ENCODE peak calls at places on chromosomes 4 and X, in nine cellular contexts. One of them, this sample, is unnamed.

GRCh38 chrX:46737462-46737861 is 21.5 kb downstream of the SLC9A7 start:
- DNase-seq in hepatocyte: no peak
- DNase-seq in prostate gland: no peak
- DNase-seq in NB4: no peak
- DNase-seq in PC-3: peak
- DNase-seq in heart left ventricle: no peak
- DNase-seq in AG09309: peak
- DNase-seq in cardiac muscle cell: peak
- DNase-seq in endodermal cell: no peak
- DNase-seq in this sample: no peak

GRCh38 chr4:126086041-126086440 is 771.3 kb downstream of the FAT4 start:
- DNase-seq in hepatocyte: no peak
- DNase-seq in prostate gland: no peak
- DNase-seq in NB4: no peak
- DNase-seq in PC-3: no peak
- DNase-seq in heart left ventricle: no peak
- DNase-seq in AG09309: no peak
- DNase-seq in cardiac muscle cell: no peak
- DNase-seq in endodermal cell: no peak
- DNase-seq in this sample: no peak

GRCh38 chr4:155522201-155522600 is 144.4 kb upstream of the GUCY1A1 start:
- DNase-seq in hepatocyte: no peak
- DNase-seq in prostate gland: no peak
- DNase-seq in NB4: no peak
- DNase-seq in PC-3: no peak
- DNase-seq in heart left ventricle: no peak
- DNase-seq in AG09309: no peak
- DNase-seq in cardiac muscle cell: no peak
- DNase-seq in endodermal cell: no peak
- DNase-seq in this sample: no peak

GRCh38 chrX:64427787-64428186 is 32.5 kb upstream of the MTMR8 start:
- DNase-seq in hepatocyte: no peak
- DNase-seq in prostate gland: no peak
- DNase-seq in NB4: no peak
- DNase-seq in PC-3: no peak
- DNase-seq in heart left ventricle: no peak
- DNase-seq in AG09309: no peak
- DNase-seq in cardiac muscle cell: no peak
- DNase-seq in endodermal cell: no peak
- DNase-seq in this sample: no peak

GRCh38 chrX:14029039-14029424 is 660 bp downstream of the GEMIN8 start:
- DNase-seq in hepatocyte: no peak
- DNase-seq in prostate gland: no peak
- DNase-seq in NB4: peak
- DNase-seq in PC-3: no peak
- DNase-seq in heart left ventricle: no peak
- DNase-seq in AG09309: no peak
- DNase-seq in cardiac muscle cell: no peak
- DNase-seq in endodermal cell: no peak
- DNase-seq in this sample: no peak

GRCh38 chr4:152540293-152540674 is 4.4 kb upstream of the FBXW7 start:
- DNase-seq in hepatocyte: peak
- DNase-seq in prostate gland: no peak
- DNase-seq in NB4: no peak
- DNase-seq in PC-3: no peak
- DNase-seq in heart left ventricle: no peak
- DNase-seq in AG09309: no peak
- DNase-seq in cardiac muscle cell: no peak
- DNase-seq in endodermal cell: peak
- DNase-seq in this sample: no peak

GRCh38 chr4:6901669-6902317 is 7.8 kb upstream of the TBC1D14 start:
- DNase-seq in hepatocyte: no peak
- DNase-seq in prostate gland: no peak
- DNase-seq in NB4: peak
- DNase-seq in PC-3: no peak
- DNase-seq in heart left ventricle: peak
- DNase-seq in AG09309: no peak
- DNase-seq in cardiac muscle cell: no peak
- DNase-seq in endodermal cell: no peak
- DNase-seq in this sample: no peak

GRCh38 chr4:26298198-26298950 is 22.4 kb upstream of the RBPJ start:
- DNase-seq in hepatocyte: no peak
- DNase-seq in prostate gland: no peak
- DNase-seq in NB4: no peak
- DNase-seq in PC-3: peak
- DNase-seq in heart left ventricle: no peak
- DNase-seq in AG09309: peak
- DNase-seq in cardiac muscle cell: peak
- DNase-seq in endodermal cell: no peak
- DNase-seq in this sample: no peak

GRCh38 chrX:108439434-108439883 is at the start of gene COL4A5:
- DNase-seq in hepatocyte: peak
- DNase-seq in prostate gland: peak
- DNase-seq in NB4: peak
- DNase-seq in PC-3: peak
- DNase-seq in heart left ventricle: no peak
- DNase-seq in AG09309: no peak
- DNase-seq in cardiac muscle cell: peak
- DNase-seq in endodermal cell: peak
- DNase-seq in this sample: peak

GRCh38 chrX:40420899-40421729 is 159.7 kb upstream of the ATP6AP2 start:
- DNase-seq in hepatocyte: no peak
- DNase-seq in prostate gland: no peak
- DNase-seq in NB4: peak
- DNase-seq in PC-3: no peak
- DNase-seq in heart left ventricle: peak
- DNase-seq in AG09309: no peak
- DNase-seq in cardiac muscle cell: peak
- DNase-seq in endodermal cell: peak
- DNase-seq in this sample: no peak

GRCh38 chr4:78057600-78058560 is 757 bp downstream of the FRAS1 start:
- DNase-seq in hepatocyte: peak
- DNase-seq in prostate gland: peak
- DNase-seq in NB4: no peak
- DNase-seq in PC-3: peak
- DNase-seq in heart left ventricle: peak
- DNase-seq in AG09309: no peak
- DNase-seq in cardiac muscle cell: peak
- DNase-seq in endodermal cell: peak
- DNase-seq in this sample: no peak

GRCh38 chr4:175891863-175892262 is 79.8 kb upstream of the GPM6A start:
- DNase-seq in hepatocyte: peak
- DNase-seq in prostate gland: peak
- DNase-seq in NB4: peak
- DNase-seq in PC-3: peak
- DNase-seq in heart left ventricle: no peak
- DNase-seq in AG09309: peak
- DNase-seq in cardiac muscle cell: peak
- DNase-seq in endodermal cell: no peak
- DNase-seq in this sample: no peak

GRCh38 chrX:34918091-34918736 is 24.4 kb upstream of the FAM47B start:
- DNase-seq in hepatocyte: peak
- DNase-seq in prostate gland: no peak
- DNase-seq in NB4: no peak
- DNase-seq in PC-3: peak
- DNase-seq in heart left ventricle: no peak
- DNase-seq in AG09309: no peak
- DNase-seq in cardiac muscle cell: peak
- DNase-seq in endodermal cell: no peak
- DNase-seq in this sample: no peak

GRCh38 chr4:75289843-75290616 is 224.2 kb downstream of the RCHY1 start:
- DNase-seq in hepatocyte: peak
- DNase-seq in prostate gland: peak
- DNase-seq in NB4: peak
- DNase-seq in PC-3: peak
- DNase-seq in heart left ventricle: no peak
- DNase-seq in AG09309: no peak
- DNase-seq in cardiac muscle cell: peak
- DNase-seq in endodermal cell: peak
- DNase-seq in this sample: no peak

GRCh38 chrX:110241816-110242215 is 76.1 kb downstream of the AMMECR1 start:
- DNase-seq in hepatocyte: no peak
- DNase-seq in prostate gland: peak
- DNase-seq in NB4: no peak
- DNase-seq in PC-3: peak
- DNase-seq in heart left ventricle: no peak
- DNase-seq in AG09309: no peak
- DNase-seq in cardiac muscle cell: peak
- DNase-seq in endodermal cell: no peak
- DNase-seq in this sample: no peak

DNA sequence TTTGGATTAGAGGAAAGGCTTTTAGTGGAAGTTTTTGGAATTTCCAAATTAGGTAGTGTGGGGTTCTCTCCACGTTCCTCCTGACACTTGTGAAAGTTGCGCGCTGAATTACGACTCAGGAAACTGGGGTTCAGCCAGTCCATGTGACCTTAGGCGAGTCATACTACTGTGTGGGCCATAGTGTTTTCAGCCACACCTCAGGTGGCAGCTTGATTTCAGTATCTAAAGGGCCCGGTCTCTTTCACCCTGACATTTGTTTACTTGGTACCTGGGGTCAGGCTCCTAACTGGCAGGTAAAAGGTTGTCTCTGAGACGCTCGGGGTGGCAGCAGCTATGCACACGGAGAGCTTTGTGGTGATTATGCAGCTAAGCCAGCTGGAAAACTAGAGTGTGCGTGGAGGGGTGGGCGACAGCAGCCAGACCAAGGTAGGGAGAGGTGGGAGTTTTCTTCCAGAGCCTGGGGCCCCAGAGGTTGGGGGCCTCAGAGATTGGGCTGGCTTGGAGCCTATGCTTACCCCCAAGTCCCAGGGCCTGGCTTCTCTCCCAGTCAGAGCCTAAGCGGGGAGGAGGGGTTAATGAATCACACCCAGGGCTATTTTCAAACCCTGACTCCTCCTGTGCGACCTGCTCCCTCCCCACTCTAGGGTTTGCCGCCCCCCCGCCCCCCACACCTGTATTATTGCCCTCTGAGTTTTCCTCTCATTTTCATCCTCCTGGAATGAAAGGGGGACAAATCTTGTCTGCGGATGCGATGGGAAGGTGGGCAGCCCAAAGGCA is 47.2 kb downstream of the STARD8 start:
- DNase-seq in hepatocyte: no peak
- DNase-seq in prostate gland: no peak
- DNase-seq in NB4: no peak
- DNase-seq in PC-3: no peak
- DNase-seq in heart left ventricle: no peak
- DNase-seq in AG09309: no peak
- DNase-seq in cardiac muscle cell: no peak
- DNase-seq in endodermal cell: no peak
- DNase-seq in this sample: no peak
- H3K4me3 ChIP-seq in hepatocyte: peak
- H3K4me3 ChIP-seq in prostate gland: peak
- H3K4me3 ChIP-seq in NB4: peak
- H3K4me3 ChIP-seq in PC-3: no peak
- H3K4me3 ChIP-seq in heart left ventricle: peak
- H3K4me3 ChIP-seq in AG09309: no peak
- H3K4me3 ChIP-seq in cardiac muscle cell: peak
- H3K4me3 ChIP-seq in endodermal cell: no peak
- H3K4me3 ChIP-seq in this sample: peak

GRCh38 chr4:172096771-172097170 is 283.6 kb downstream of the GALNTL6 start:
- DNase-seq in hepatocyte: no peak
- DNase-seq in prostate gland: no peak
- DNase-seq in NB4: no peak
- DNase-seq in PC-3: no peak
- DNase-seq in heart left ventricle: no peak
- DNase-seq in AG09309: no peak
- DNase-seq in cardiac muscle cell: peak
- DNase-seq in endodermal cell: no peak
- DNase-seq in this sample: no peak

GRCh38 chr4:172099376-172099775 is 286.2 kb downstream of the GALNTL6 start:
- DNase-seq in hepatocyte: no peak
- DNase-seq in prostate gland: no peak
- DNase-seq in NB4: no peak
- DNase-seq in PC-3: no peak
- DNase-seq in heart left ventricle: no peak
- DNase-seq in AG09309: no peak
- DNase-seq in cardiac muscle cell: no peak
- DNase-seq in endodermal cell: no peak
- DNase-seq in this sample: no peak

DNA sequence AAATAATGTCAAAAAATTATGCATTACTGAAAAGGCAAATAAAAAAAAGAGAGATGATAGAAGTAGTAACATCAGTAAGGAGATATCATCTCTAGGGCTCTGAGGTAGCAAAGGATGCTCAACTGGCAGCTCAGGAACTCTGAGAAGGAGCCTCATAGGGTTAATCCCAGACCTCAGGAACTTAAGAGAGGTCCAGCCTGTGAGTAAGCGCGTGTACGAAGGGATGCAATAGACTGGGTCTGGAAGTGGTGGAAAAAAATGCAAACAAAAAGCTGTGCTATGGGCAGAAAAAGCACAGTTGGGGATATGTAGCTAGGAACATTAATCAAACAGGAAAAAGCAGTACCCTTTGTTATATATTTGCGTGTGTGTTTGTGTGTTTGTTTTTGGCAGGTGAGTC is 282.0 kb downstream of the GALNTL6 start:
- DNase-seq in hepatocyte: no peak
- DNase-seq in prostate gland: no peak
- DNase-seq in NB4: no peak
- DNase-seq in PC-3: no peak
- DNase-seq in heart left ventricle: no peak
- DNase-seq in AG09309: no peak
- DNase-seq in cardiac muscle cell: no peak
- DNase-seq in endodermal cell: no peak
- DNase-seq in this sample: no peak
- H3K4me3 ChIP-seq in hepatocyte: no peak
- H3K4me3 ChIP-seq in prostate gland: no peak
- H3K4me3 ChIP-seq in NB4: no peak
- H3K4me3 ChIP-seq in PC-3: no peak
- H3K4me3 ChIP-seq in heart left ventricle: no peak
- H3K4me3 ChIP-seq in AG09309: no peak
- H3K4me3 ChIP-seq in cardiac muscle cell: no peak
- H3K4me3 ChIP-seq in endodermal cell: no peak
- H3K4me3 ChIP-seq in this sample: no peak

GRCh38 chrX:23749129-23749528 is 6.1 kb upstream of the ACOT9 start:
- DNase-seq in hepatocyte: no peak
- DNase-seq in prostate gland: no peak
- DNase-seq in NB4: no peak
- DNase-seq in PC-3: no peak
- DNase-seq in heart left ventricle: no peak
- DNase-seq in AG09309: no peak
- DNase-seq in cardiac muscle cell: no peak
- DNase-seq in endodermal cell: no peak
- DNase-seq in this sample: no peak
- H3K4me3 ChIP-seq in hepatocyte: no peak
- H3K4me3 ChIP-seq in prostate gland: no peak
- H3K4me3 ChIP-seq in NB4: no peak
- H3K4me3 ChIP-seq in PC-3: no peak
- H3K4me3 ChIP-seq in heart left ventricle: no peak
- H3K4me3 ChIP-seq in AG09309: no peak
- H3K4me3 ChIP-seq in cardiac muscle cell: no peak
- H3K4me3 ChIP-seq in endodermal cell: no peak
- H3K4me3 ChIP-seq in this sample: no peak

DNA sequence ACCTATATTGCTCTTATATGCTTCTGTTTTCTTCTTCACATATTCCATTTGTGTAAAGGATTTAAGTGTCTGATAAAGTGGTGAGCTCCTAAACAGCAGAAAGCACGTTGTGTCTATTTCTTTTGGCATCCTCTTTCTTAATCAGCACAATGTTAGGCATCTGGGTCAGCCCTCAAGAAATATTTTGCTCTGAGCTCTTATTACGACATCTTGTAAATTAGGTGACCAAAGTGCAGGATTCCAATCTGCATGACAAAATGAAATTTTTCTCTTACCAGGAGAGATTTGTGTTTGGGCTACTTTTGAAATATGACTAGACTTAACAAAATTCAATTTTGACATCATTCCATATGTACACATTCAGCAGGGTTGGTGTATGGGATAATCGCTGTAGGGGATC is 210.0 kb upstream of the IGFBP7 start:
- DNase-seq in hepatocyte: no peak
- DNase-seq in prostate gland: no peak
- DNase-seq in NB4: no peak
- DNase-seq in PC-3: no peak
- DNase-seq in heart left ventricle: no peak
- DNase-seq in AG09309: peak
- DNase-seq in cardiac muscle cell: no peak
- DNase-seq in endodermal cell: no peak
- DNase-seq in this sample: no peak
- H3K4me3 ChIP-seq in hepatocyte: no peak
- H3K4me3 ChIP-seq in prostate gland: no peak
- H3K4me3 ChIP-seq in NB4: no peak
- H3K4me3 ChIP-seq in PC-3: no peak
- H3K4me3 ChIP-seq in heart left ventricle: no peak
- H3K4me3 ChIP-seq in AG09309: no peak
- H3K4me3 ChIP-seq in cardiac muscle cell: no peak
- H3K4me3 ChIP-seq in endodermal cell: no peak
- H3K4me3 ChIP-seq in this sample: no peak

This sample was measured in skeletal muscle cell.